ENCODE peak calls at places on chromosome 15, in four cellular contexts. One of them, this sample, is unnamed.

GRCh38 chr15:53586815-53587214 is 172.6 kb downstream of the WDR72 start:
- DNase-seq in heart left ventricle: no peak
- DNase-seq in dorsolateral prefrontal cortex: peak; percentile 33
- DNase-seq in cardiac muscle cell: peak; percentile 60
- DNase-seq in this sample: no peak

GRCh38 chr15:57743424-57743823 is 36.9 kb downstream of the POLR2M start:
- DNase-seq in heart left ventricle: no peak
- DNase-seq in dorsolateral prefrontal cortex: no peak
- DNase-seq in cardiac muscle cell: peak; percentile 9
- DNase-seq in this sample: no peak

GRCh38 chr15:90388462-90389182 is 580 bp downstream of the IQGAP1 start:
- DNase-seq in heart left ventricle: peak; percentile 80
- DNase-seq in dorsolateral prefrontal cortex: no peak
- DNase-seq in cardiac muscle cell: peak; percentile 55
- DNase-seq in this sample: peak; percentile 76

GRCh38 chr15:80694624-80695098 is 449 bp upstream of the ABHD17C start:
- DNase-seq in heart left ventricle: peak; percentile 35
- DNase-seq in dorsolateral prefrontal cortex: no peak
- DNase-seq in cardiac muscle cell: peak; percentile 18
- DNase-seq in this sample: no peak

GRCh38 chr15:70376031-70376928 is 278.6 kb upstream of the TLE3 start:
- DNase-seq in heart left ventricle: no peak
- DNase-seq in dorsolateral prefrontal cortex: no peak
- DNase-seq in cardiac muscle cell: no peak
- DNase-seq in this sample: peak; percentile 52

GRCh38 chr15:22933641-22934061 is 46.5 kb downstream of the CYFIP1 start:
- DNase-seq in heart left ventricle: no peak
- DNase-seq in dorsolateral prefrontal cortex: no peak
- DNase-seq in cardiac muscle cell: no peak
- DNase-seq in this sample: no peak

GRCh38 chr15:79370716-79371115 is 59.8 kb downstream of the TMED3 start:
- DNase-seq in heart left ventricle: no peak
- DNase-seq in dorsolateral prefrontal cortex: no peak
- DNase-seq in cardiac muscle cell: no peak
- DNase-seq in this sample: no peak

GRCh38 chr15:66939451-66940023 is 125.9 kb upstream of the SMAD3 start:
- DNase-seq in heart left ventricle: no peak
- DNase-seq in dorsolateral prefrontal cortex: no peak
- DNase-seq in cardiac muscle cell: no peak
- DNase-seq in this sample: no peak

GRCh38 chr15:36880226-36880912 is 220.0 kb downstream of the MEIS2 start:
- DNase-seq in heart left ventricle: peak; percentile 27
- DNase-seq in dorsolateral prefrontal cortex: no peak
- DNase-seq in cardiac muscle cell: peak; percentile 49
- DNase-seq in this sample: no peak

GRCh38 chr15:31228980-31229826 is 97.4 kb upstream of the KLF13 start:
- DNase-seq in heart left ventricle: no peak
- DNase-seq in dorsolateral prefrontal cortex: no peak
- DNase-seq in cardiac muscle cell: peak; percentile 48
- DNase-seq in this sample: no peak

GRCh38 chr15:92763459-92763858 is 107.9 kb upstream of the FAM174B start:
- DNase-seq in heart left ventricle: no peak
- DNase-seq in dorsolateral prefrontal cortex: no peak
- DNase-seq in cardiac muscle cell: no peak
- DNase-seq in this sample: no peak

DNA sequence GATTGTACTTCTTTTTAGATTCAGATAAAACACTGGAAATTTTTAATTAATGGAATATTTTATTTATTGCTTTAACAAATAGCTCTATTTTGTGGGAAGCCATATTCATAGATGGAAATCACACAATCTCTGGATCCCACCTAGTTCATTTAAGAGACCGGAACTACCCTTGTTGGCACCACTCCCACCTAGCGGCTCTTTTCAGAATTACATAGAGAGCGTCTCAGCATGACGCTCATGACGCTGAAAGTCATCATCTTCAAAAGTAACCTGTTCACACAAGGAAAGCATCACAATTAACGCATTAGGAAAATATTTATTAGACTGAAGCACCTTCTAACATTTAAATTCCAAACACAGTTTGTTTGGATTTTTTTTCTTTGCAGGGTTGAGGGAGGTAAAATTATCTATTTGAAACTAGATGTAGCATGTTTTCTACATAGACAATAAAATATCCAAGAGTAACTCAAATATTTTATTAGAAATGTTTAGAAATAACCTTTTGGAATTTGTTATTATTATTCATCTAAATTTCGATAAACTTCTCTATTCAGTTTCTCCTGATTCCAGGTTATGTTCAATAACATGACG is 214.9 kb upstream of the ARRDC4 start:
- DNase-seq in heart left ventricle: peak; percentile 36
- DNase-seq in dorsolateral prefrontal cortex: no peak
- DNase-seq in cardiac muscle cell: peak; percentile 53
- DNase-seq in this sample: no peak
- TF ChIP-seq CTCF in heart left ventricle: peak; percentile 62
- TF ChIP-seq CTCF in dorsolateral prefrontal cortex: no peak
- TF ChIP-seq CTCF in cardiac muscle cell: peak; percentile 48
- TF ChIP-seq CTCF in this sample: peak; percentile 71

GRCh38 chr15:68614621-68615035 is 35.8 kb downstream of the CORO2B start:
- DNase-seq in heart left ventricle: peak; percentile 64
- DNase-seq in dorsolateral prefrontal cortex: peak; percentile 99
- DNase-seq in cardiac muscle cell: peak; percentile 65
- DNase-seq in this sample: no peak
- H3K27ac ChIP-seq in heart left ventricle: peak overlapping the region; percentile 44
- H3K27ac ChIP-seq in dorsolateral prefrontal cortex: peak overlapping the region; percentile 98
- H3K27ac ChIP-seq in cardiac muscle cell: peak overlapping the region; percentile 37
- H3K27ac ChIP-seq in this sample: peak overlapping the region; percentile 62

GRCh38 chr15:82809308-82810060 is at the start of gene WHAMM:
- DNase-seq in heart left ventricle: peak; percentile 99
- DNase-seq in dorsolateral prefrontal cortex: peak; percentile 99
- DNase-seq in cardiac muscle cell: peak; percentile 98
- DNase-seq in this sample: peak; percentile 100
- TF ChIP-seq CTCF in heart left ventricle: no peak
- TF ChIP-seq CTCF in dorsolateral prefrontal cortex: no peak
- TF ChIP-seq CTCF in cardiac muscle cell: no peak
- TF ChIP-seq CTCF in this sample: no peak

GRCh38 chr15:88987590-88987950 is 74.4 kb upstream of the MFGE8 start:
- DNase-seq in heart left ventricle: no peak
- DNase-seq in dorsolateral prefrontal cortex: no peak
- DNase-seq in cardiac muscle cell: no peak
- DNase-seq in this sample: no peak

GRCh38 chr15:88983861-88984429 is 70.8 kb upstream of the MFGE8 start:
- DNase-seq in heart left ventricle: no peak
- DNase-seq in dorsolateral prefrontal cortex: no peak
- DNase-seq in cardiac muscle cell: no peak
- DNase-seq in this sample: no peak

GRCh38 chr15:88987951-88988671 is 74.9 kb upstream of the MFGE8 start:
- DNase-seq in heart left ventricle: no peak
- DNase-seq in dorsolateral prefrontal cortex: no peak
- DNase-seq in cardiac muscle cell: peak; percentile 56
- DNase-seq in this sample: no peak

GRCh38 chr15:88986949-88987589 is 73.9 kb upstream of the MFGE8 start:
- DNase-seq in heart left ventricle: no peak
- DNase-seq in dorsolateral prefrontal cortex: no peak
- DNase-seq in cardiac muscle cell: no peak
- DNase-seq in this sample: no peak

DNA sequence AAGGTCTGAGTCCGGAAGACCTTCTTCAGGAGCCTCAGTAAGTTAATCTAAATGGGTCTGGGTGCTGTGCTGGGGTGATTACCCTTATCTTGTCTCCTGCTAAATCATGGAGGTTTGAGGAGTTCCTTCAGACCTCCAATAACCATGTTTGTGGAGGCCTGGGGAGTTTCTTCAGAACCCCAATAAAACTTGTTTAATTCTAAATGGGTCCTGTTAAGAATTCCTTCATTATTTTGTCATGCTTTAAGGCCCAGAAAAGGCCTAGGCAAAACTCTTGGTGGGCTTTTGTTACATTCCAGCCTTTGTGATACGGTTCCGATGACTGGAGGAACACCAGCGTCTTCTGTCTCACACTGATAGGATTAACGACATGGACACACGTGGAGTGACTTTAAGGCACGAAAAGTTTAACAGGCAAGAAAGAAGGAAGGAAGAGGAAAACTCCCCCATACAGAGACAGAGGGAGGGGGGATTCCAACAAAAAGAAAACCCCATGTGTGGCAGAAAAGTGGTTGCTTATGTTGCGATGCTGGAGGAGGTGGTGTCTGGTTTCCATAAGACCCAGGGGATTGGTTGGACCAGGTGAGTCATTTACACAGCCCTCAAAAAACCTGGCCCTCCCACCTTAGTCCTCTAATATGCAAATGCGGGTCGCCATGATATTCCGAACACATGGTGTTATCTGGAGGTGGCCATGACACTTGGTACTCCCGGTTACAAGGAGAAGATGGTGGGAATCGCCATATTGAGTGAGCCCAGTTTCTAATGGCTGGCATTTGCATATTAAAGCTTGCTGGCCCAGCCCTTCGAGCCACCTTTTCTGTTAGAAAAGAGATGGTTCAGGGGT is 72.6 kb upstream of the MFGE8 start:
- DNase-seq in heart left ventricle: no peak
- DNase-seq in dorsolateral prefrontal cortex: no peak
- DNase-seq in cardiac muscle cell: no peak
- DNase-seq in this sample: no peak
- H3K27ac ChIP-seq in heart left ventricle: no peak overlapping the region
- H3K27ac ChIP-seq in dorsolateral prefrontal cortex: no peak overlapping the region
- H3K27ac ChIP-seq in cardiac muscle cell: no peak overlapping the region
- H3K27ac ChIP-seq in this sample: no peak overlapping the region

DNA sequence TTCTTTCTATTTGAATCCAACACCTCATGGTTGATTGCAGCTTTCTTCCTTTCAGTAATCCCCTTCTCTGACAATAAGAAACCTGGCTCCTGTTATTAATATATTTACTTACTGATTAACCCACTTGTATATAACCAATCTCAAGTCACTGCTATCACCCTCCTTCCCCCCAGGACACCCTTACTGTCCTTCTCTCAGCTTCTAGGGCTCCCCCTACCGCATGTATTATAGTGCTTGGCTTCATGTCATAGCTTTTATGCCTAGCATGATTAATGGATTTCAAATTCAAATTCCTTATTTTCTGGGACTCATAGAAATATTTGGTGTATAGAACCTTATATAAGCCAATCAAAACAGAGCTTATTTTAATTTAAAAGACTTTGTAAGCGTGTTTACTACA is 75.7 kb upstream of the BNIP2 start:
- DNase-seq in heart left ventricle: no peak
- DNase-seq in dorsolateral prefrontal cortex: no peak
- DNase-seq in cardiac muscle cell: no peak
- DNase-seq in this sample: no peak
- TF ChIP-seq CTCF in heart left ventricle: no peak
- TF ChIP-seq CTCF in dorsolateral prefrontal cortex: no peak
- TF ChIP-seq CTCF in cardiac muscle cell: no peak
- TF ChIP-seq CTCF in this sample: no peak

GRCh38 chr15:51096976-51097375 is 2.3 kb upstream of the TNFAIP8L3 start:
- DNase-seq in heart left ventricle: no peak
- DNase-seq in dorsolateral prefrontal cortex: no peak
- DNase-seq in cardiac muscle cell: no peak
- DNase-seq in this sample: no peak
- H3K27ac ChIP-seq in heart left ventricle: no peak overlapping the region
- H3K27ac ChIP-seq in dorsolateral prefrontal cortex: no peak overlapping the region
- H3K27ac ChIP-seq in cardiac muscle cell: no peak overlapping the region
- H3K27ac ChIP-seq in this sample: no peak overlapping the region